ENCODE peak calls at places on chromosome 13, in eight cellular contexts. H is heart right ventricle, I is Peyer's patch, F is H1, W is cardiac muscle cell, Y is aorta, M is neural progenitor cell, R is adipocyte. C is an unnamed sample.

GRCh38 chr13:80524447-80525215 is 183.7 kb upstream of the SPRY2 start:
- DNase-seq in I (no peak), H (no peak), M (no peak), F (no peak), R (no peak), Y (no peak), W (no peak), C (no peak)

GRCh38 chr13:39417643-39418042 is 185.3 kb downstream of the LHFPL6 start:
- DNase-seq in F (peak; percentile 54), W (no peak), M (peak; percentile 49), R (peak; percentile 78), Y (peak; percentile 57), H (no peak), I (no peak), C (no peak)

GRCh38 chr13:43835701-43836100 is 43.8 kb downstream of the CCDC122 start:
- DNase-seq in I (no peak), H (no peak), M (no peak), F (no peak), R (no peak), W (no peak), Y (no peak), C (no peak)

GRCh38 chr13:106061781-106062180 is 473.7 kb downstream of the EFNB2 start:
- DNase-seq in W (no peak), M (no peak), Y (no peak), F (no peak), H (no peak), R (no peak), I (no peak), C (no peak)

GRCh38 chr13:22061806-22062391 is 391.0 kb downstream of the FGF9 start:
- DNase-seq in W (no peak), I (no peak), R (no peak), Y (no peak), H (no peak), M (no peak), F (no peak), C (no peak)

GRCh38 chr13:101127741-101128353 is 288.5 kb downstream of the NALCN start:
- DNase-seq in H (no peak), Y (no peak), I (no peak), F (no peak), W (peak; percentile 71), R (peak; percentile 79), M (peak; percentile 73), C (no peak)

GRCh38 chr13:24630851-24631341 is 49.3 kb upstream of the ATP12A start:
- DNase-seq in Y (no peak), I (no peak), R (no peak), F (no peak), M (peak; percentile 49), H (no peak), W (peak; percentile 10), C (no peak)

GRCh38 chr13:53201454-53202225 is 173.0 kb downstream of the OLFM4 start:
- DNase-seq in H (no peak), I (peak; percentile 49), R (no peak), M (peak; percentile 77), W (peak; percentile 53), F (peak; percentile 69), Y (no peak), C (peak; percentile 14)

GRCh38 chr13:47004022-47004421 is 107.2 kb upstream of the HTR2A start:
- DNase-seq in I (no peak), Y (no peak), F (no peak), H (no peak), R (no peak), W (peak; percentile 13), M (peak; percentile 11), C (no peak)

GRCh38 chr13:60619461-60619860 is 222.4 kb downstream of the TDRD3 start:
- DNase-seq in Y (no peak), W (no peak), H (no peak), F (no peak), M (no peak), R (no peak), I (no peak), C (no peak)

GRCh38 chr13:103731959-103732358 is 665.7 kb upstream of the SLC10A2 start:
- DNase-seq in F (no peak), H (no peak), W (no peak), Y (no peak), I (no peak), M (no peak), R (no peak), C (no peak)

GRCh38 chr13:30607908-30608307 is 9.8 kb upstream of the USPL1 start:
- DNase-seq in R (no peak), H (no peak), F (no peak), I (no peak), W (no peak), M (no peak), Y (no peak), C (no peak)

GRCh38 chr13:65339236-65339635 is 1890.9 kb downstream of the PCDH9 start:
- DNase-seq in H (no peak), M (no peak), I (no peak), F (no peak), R (peak; percentile 36), Y (no peak), W (no peak), C (no peak)

GRCh38 chr13:60227168-60227567 is 63.4 kb upstream of the DIAPH3 start:
- DNase-seq in F (no peak), Y (no peak), H (no peak), M (no peak), W (no peak), I (no peak), R (no peak), C (no peak)

GRCh38 chr13:77883328-77883727 is 35.3 kb downstream of the EDNRB start:
- DNase-seq in R (no peak), F (no peak), W (no peak), I (no peak), M (no peak), H (no peak), Y (no peak), C (no peak)

GRCh38 chr13:19587635-19588300 is 26.4 kb upstream of the TPTE2 start:
- DNase-seq in Y (no peak), I (no peak), M (no peak), R (peak; percentile 58), H (peak; percentile 12), W (no peak), F (no peak), C (no peak)

GRCh38 chr13:25965596-25965995 is 86.2 kb downstream of the SHISA2 start:
- DNase-seq in M (no peak), R (no peak), Y (no peak), I (no peak), H (no peak), F (no peak), W (no peak), C (no peak)

GRCh38 chr13:29422015-29422414 is 173.5 kb downstream of the SLC7A1 start:
- DNase-seq in F (no peak), H (no peak), R (no peak), M (no peak), W (no peak), I (no peak), Y (no peak), C (no peak)

GRCh38 chr13:93147946-93148345 is 78.7 kb upstream of the GPC6 start:
- DNase-seq in R (no peak), Y (no peak), W (no peak), I (no peak), H (no peak), M (no peak), F (no peak), C (no peak)

GRCh38 chr13:34155931-34156607 is 338.1 kb downstream of the RFC3 start:
- DNase-seq in Y (no peak), R (peak; percentile 79), W (no peak), H (no peak), F (no peak), M (no peak), I (no peak), C (no peak)

GRCh38 chr13:34153428-34154180 is 335.7 kb downstream of the RFC3 start:
- DNase-seq in R (no peak), H (peak; percentile 10), W (peak; percentile 30), Y (no peak), I (no peak), M (no peak), F (no peak), C (no peak)

GRCh38 chr13:34159946-34160345 is 342.0 kb downstream of the RFC3 start:
- DNase-seq in Y (no peak), H (no peak), I (no peak), F (no peak), M (no peak), W (no peak), R (no peak), C (no peak)

GRCh38 chr13:34152996-34153395 is 335.0 kb downstream of the RFC3 start:
- DNase-seq in R (no peak), M (no peak), Y (no peak), H (no peak), W (no peak), F (no peak), I (no peak), C (no peak)

GRCh38 chr13:34156841-34157365 is 339.0 kb downstream of the RFC3 start:
- DNase-seq in F (no peak), M (no peak), Y (peak; percentile 86), R (peak; percentile 94), W (no peak), H (peak; percentile 48), I (peak; percentile 62), C (peak; percentile 22)
- H3K4me1 ChIP-seq in F (no peaks in the 10 kb centered on the region), M (peaks cover 45% of the 10 kb centered on the region), Y (peaks cover 5% of the 10 kb centered on the region), R (peaks cover 39% of the 10 kb centered on the region), W (peaks cover under 1% of the 10 kb centered on the region), H (peaks cover 20% of the 10 kb centered on the region), I (no peaks in the 10 kb centered on the region), C (peaks cover 26% of the 10 kb centered on the region)

GRCh38 chr13:110913322-110913721 is 1.5 kb downstream of the ANKRD10 start:
- DNase-seq in W (peak; percentile 18), R (peak; percentile 43), I (no peak), M (peak; percentile 18), H (no peak), F (no peak), Y (no peak), C (no peak)

GRCh38 chr13:110912651-110913051 is 2.2 kb downstream of the ANKRD10 start:
- DNase-seq in F (no peak), R (peak; percentile 80), W (peak; percentile 39), Y (no peak), I (no peak), H (no peak), M (peak; percentile 43), C (no peak)

GRCh38 chr13:110910013-110910890 is 4.6 kb downstream of the ANKRD10 start:
- DNase-seq in F (no peak), W (no peak), H (no peak), R (no peak), M (no peak), Y (no peak), I (no peak), C (no peak)

GRCh38 chr13:110913911-110914292 is 967 bp downstream of the ANKRD10 start:
- DNase-seq in M (no peak), I (no peak), F (no peak), Y (no peak), H (no peak), W (no peak), R (no peak), C (no peak)

GRCh38 chr13:110911880-110912279 is 3.0 kb downstream of the ANKRD10 start:
- DNase-seq in R (no peak), M (no peak), I (no peak), H (no peak), Y (no peak), W (no peak), F (no peak), C (no peak)
- H3K4me1 ChIP-seq in R (peaks cover 50% of the 10 kb centered on the region), M (peaks cover 39% of the 10 kb centered on the region), I (no peaks in the 10 kb centered on the region), H (peaks cover 73% of the 10 kb centered on the region), Y (peaks cover 3% of the 10 kb centered on the region), W (peaks cover 31% of the 10 kb centered on the region), F (peaks cover 17% of the 10 kb centered on the region), C (peaks cover 90% of the 10 kb centered on the region)

GRCh38 chr13:114069376-114070097 is 62.9 kb downstream of the RASA3 start:
- DNase-seq in I (peak; percentile 26), R (no peak), H (no peak), M (no peak), F (no peak), Y (peak; percentile 45), W (no peak), C (no peak)
- H3K4me1 ChIP-seq in I (peaks cover 36% of the 10 kb centered on the region), R (peaks cover 47% of the 10 kb centered on the region), H (peaks cover 47% of the 10 kb centered on the region), M (peaks cover 34% of the 10 kb centered on the region), F (peaks cover 9% of the 10 kb centered on the region), Y (no peaks in the 10 kb centered on the region), W (peaks cover 16% of the 10 kb centered on the region), C (peaks cover 49% of the 10 kb centered on the region)

GRCh38 chr13:45196622-45197021 is 4.2 kb downstream of the KCTD4 start:
- DNase-seq in H (no peak), Y (no peak), R (peak; percentile 24), M (no peak), F (no peak), W (peak; percentile 40), I (no peak), C (no peak)
- H3K4me1 ChIP-seq in H (peaks cover 37% of the 10 kb centered on the region), Y (no peaks in the 10 kb centered on the region), R (peaks cover 23% of the 10 kb centered on the region), M (peaks cover 17% of the 10 kb centered on the region), F (no peaks in the 10 kb centered on the region), W (peaks cover 4% of the 10 kb centered on the region), I (no peaks in the 10 kb centered on the region), C (peaks cover 25% of the 10 kb centered on the region)

C was measured in left ventricle myocardium inferior.